ENCODE peak calls at places on chromosomes 7 and 10, in four cellular contexts. B is NCI-H2081, J is GM13976, D is NCI-H2107. L is an unnamed sample.

GRCh38 chr10:132023092-132023811 is 41.5 kb upstream of the BNIP3 start:
- DNase-seq in J (peak), D (peak), B (peak), L (no peak)

GRCh38 chr7:87600130-87601124 is at the start of gene ABCB1:
- DNase-seq in D (peak), B (peak), J (peak), L (no peak)

GRCh38 chr10:68406111-68406814 is 814 bp downstream of the RUFY2 start:
- DNase-seq in D (no peak), B (peak), J (peak), L (no peak)

GRCh38 chr10:36578306-36578705 is 547.1 kb upstream of the ANKRD30A start:
- DNase-seq in J (no peak), B (no peak), D (no peak), L (no peak)

GRCh38 chr10:112716924-112717348 is 233.1 kb upstream of the TCF7L2 start:
- DNase-seq in D (no peak), J (no peak), B (no peak), L (no peak)

GRCh38 chr10:97843296-97843671 is 6.4 kb upstream of the GOLGA7B start:
- DNase-seq in B (peak), D (peak), J (no peak), L (no peak)

GRCh38 chr7:104327963-104328307 is 468 bp upstream of the LHFPL3 start:
- DNase-seq in B (no peak), J (no peak), D (no peak), L (no peak)

GRCh38 chr7:19964198-19964597 is 190.8 kb upstream of the TMEM196 start:
- DNase-seq in D (no peak), J (no peak), B (no peak), L (no peak)

GRCh38 chr10:77500754-77501151 is 136.9 kb downstream of the KCNMA1 start:
- DNase-seq in D (no peak), J (no peak), B (no peak), L (no peak)

GRCh38 chr10:90354914-90355313 is 502.9 kb downstream of the HTR7 start:
- DNase-seq in J (no peak), B (no peak), D (no peak), L (no peak)

GRCh38 chr7:149209518-149210269 is 14.3 kb downstream of the ZNF282 start:
- DNase-seq in D (no peak), J (peak), B (peak), L (peak)

GRCh38 chr10:34786464-34786863 is 28.6 kb downstream of the PARD3 start:
- DNase-seq in B (no peak), J (no peak), D (no peak), L (no peak)

GRCh38 chr10:131726460-131726861 is 174.3 kb upstream of the PPP2R2D start:
- DNase-seq in B (no peak), D (peak), J (peak), L (no peak)

GRCh38 chr7:101950450-101951119 is 133.2 kb downstream of the CUX1 start:
- DNase-seq in B (no peak), D (no peak), J (no peak), L (peak)

GRCh38 chr7:44678468-44679179 is 70.0 kb upstream of the ZMIZ2 start:
- DNase-seq in B (no peak), D (no peak), J (no peak), L (no peak)

GRCh38 chr7:32158076-32158475 is 87.9 kb upstream of the PDE1C start:
- DNase-seq in D (no peak), B (no peak), J (no peak), L (no peak)

GRCh38 chr7:46949270-46949931 is 632.5 kb downstream of the TNS3 start:
- DNase-seq in B (no peak), J (no peak), D (no peak), L (no peak)